ENCODE peak calls at places on chromosomes 16 and 17, in seven cellular contexts. G, W, L, F, Z, D and U are unnamed samples.

GRCh38 chr17:19977360-19978205 is at the start of gene AKAP10:
- DNase-seq in G (peak), D (peak), L (peak), F (peak), W (peak), Z (peak), U (peak)

GRCh38 chr16:55478827-55479559 is at the start of gene MMP2:
- DNase-seq in Z (no peak), W (no peak), F (peak), D (no peak), L (no peak), G (peak), U (no peak)

GRCh38 chr17:78356163-78356713 is 3.6 kb downstream of the SOCS3 start:
- DNase-seq in G (no peak), F (peak), D (no peak), W (peak), Z (no peak), L (peak), U (peak)

GRCh38 chr16:11635127-11635652 is 33.1 kb upstream of the SNN start:
- DNase-seq in G (no peak), D (no peak), F (no peak), W (no peak), L (no peak), Z (no peak), U (no peak)

GRCh38 chr17:16910341-16910740 is 61.6 kb downstream of the TNFRSF13B start:
- DNase-seq in G (no peak), L (no peak), F (peak), D (no peak), Z (no peak), W (no peak), U (no peak)

GRCh38 chr17:1905190-1905919 is 75.5 kb downstream of the RPA1 start:
- DNase-seq in Z (peak), D (no peak), L (no peak), W (no peak), F (no peak), G (peak), U (no peak)

GRCh38 chr16:23408242-23409201 is 44.5 kb downstream of the COG7 start:
- DNase-seq in Z (no peak), F (no peak), G (peak), D (no peak), L (no peak), W (no peak), U (no peak)

GRCh38 chr16:1915732-1916653 is 2.2 kb downstream of the HS3ST6 start:
- DNase-seq in F (no peak), L (no peak), W (no peak), G (no peak), Z (no peak), D (no peak), U (no peak)

GRCh38 chr17:78667741-78668640 is 90.8 kb upstream of the DNAH17 start:
- DNase-seq in W (no peak), Z (no peak), D (no peak), F (no peak), G (no peak), L (no peak), U (no peak)

GRCh38 chr16:73053379-73054130 is 5.6 kb upstream of the ZFHX3 start:
- DNase-seq in G (peak), W (no peak), D (no peak), F (no peak), L (no peak), Z (peak), U (no peak)

GRCh38 chr17:38443356-38444026 is 15.2 kb downstream of the ARHGAP23 start:
- DNase-seq in W (no peak), L (peak), G (no peak), Z (no peak), F (no peak), D (no peak), U (no peak)

GRCh38 chr16:70476272-70477020 is 22.1 kb downstream of the FCSK start:
- DNase-seq in Z (no peak), L (peak), G (peak), W (peak), D (no peak), F (no peak), U (peak)

GRCh38 chr17:78159575-78160158 is 8.7 kb upstream of the SYNGR2 start:
- DNase-seq in F (no peak), W (no peak), L (peak), Z (peak), D (no peak), G (no peak), U (no peak)

GRCh38 chr16:10906482-10906881 is 29.5 kb downstream of the CIITA start:
- DNase-seq in Z (no peak), W (no peak), L (no peak), F (no peak), D (no peak), G (no peak), U (no peak)

GRCh38 chr16:50933257-50933656 is 191.4 kb downstream of the CYLD start:
- DNase-seq in W (no peak), F (no peak), G (no peak), L (no peak), D (no peak), Z (no peak), U (no peak)

GRCh38 chr16:1082266-1082951 is 9.9 kb downstream of the SSTR5 start:
- DNase-seq in Z (peak), D (peak), L (no peak), W (no peak), F (no peak), G (no peak), U (no peak)

GRCh38 chr17:44636562-44636961 is 19.7 kb upstream of the MEIOC start:
- DNase-seq in L (no peak), D (no peak), F (no peak), G (peak), Z (peak), W (no peak), U (no peak)

GRCh38 chr16:58862334-58863024 is 128.4 kb upstream of the GOT2 start:
- DNase-seq in Z (no peak), W (no peak), G (no peak), F (no peak), L (no peak), D (no peak), U (no peak)

GRCh38 chr17:67531291-67531690 is 154.2 kb downstream of the PITPNC1 start:
- DNase-seq in G (peak), L (no peak), F (peak), W (peak), Z (no peak), D (no peak), U (no peak)

GRCh38 chr16:89117975-89118289 is 24.3 kb downstream of the ACSF3 start:
- DNase-seq in Z (no peak), L (no peak), G (no peak), F (no peak), W (no peak), D (no peak), U (no peak)

GRCh38 chr16:52953215-52953614 is 99.5 kb downstream of the CHD9NB start:
- DNase-seq in G (no peak), W (no peak), D (no peak), F (no peak), L (no peak), Z (no peak), U (no peak)

GRCh38 chr16:83928341-83929055 is 24.5 kb upstream of the OSGIN1 start:
- DNase-seq in G (no peak), Z (peak), D (no peak), W (no peak), L (no peak), F (no peak), U (no peak)

GRCh38 chr17:20008242-20009051 is 712 bp upstream of the SPECC1 start:
- DNase-seq in D (peak), L (no peak), G (peak), F (no peak), Z (no peak), W (peak), U (peak)

GRCh38 chr16:31382485-31383161 is 10.5 kb upstream of the ITGAD start:
- DNase-seq in G (peak), D (peak), Z (peak), F (peak), W (peak), L (no peak), U (peak)

GRCh38 chr17:10798332-10798749 is 5.6 kb downstream of the TMEM238L start:
- DNase-seq in Z (no peak), D (no peak), G (no peak), L (no peak), W (no peak), F (no peak), U (no peak)

GRCh38 chr17:50593321-50593720 is 32.8 kb downstream of the CACNA1G start:
- DNase-seq in Z (peak), D (no peak), G (peak), W (no peak), F (peak), L (no peak), U (no peak)

GRCh38 chr17:15965510-15965909 is 20.6 kb downstream of the ADORA2B start:
- DNase-seq in Z (no peak), D (no peak), W (no peak), F (no peak), G (no peak), L (no peak), U (no peak)

GRCh38 chr16:85491798-85492616 is 121.1 kb upstream of the GSE1 start:
- DNase-seq in L (no peak), G (no peak), Z (peak), F (no peak), W (no peak), D (no peak), U (no peak)

GRCh38 chr17:64282753-64283080 is 19.7 kb upstream of the TEX2 start:
- DNase-seq in D (no peak), G (no peak), L (no peak), F (no peak), W (no peak), Z (no peak), U (no peak)

GRCh38 chr17:79980246-79981043 is 55.2 kb downstream of the TBC1D16 start:
- DNase-seq in G (peak), F (no peak), D (no peak), L (no peak), Z (no peak), W (no peak), U (no peak)

GRCh38 chr16:28093383-28093725 is 29.8 kb upstream of the GSG1L start:
- DNase-seq in G (no peak), F (no peak), W (no peak), L (no peak), D (no peak), Z (no peak), U (no peak)

GRCh38 chr17:58339775-58340622 is 11.4 kb upstream of the TSPOAP1 start:
- DNase-seq in D (no peak), W (peak), G (peak), F (no peak), Z (no peak), L (no peak), U (no peak)

GRCh38 chr17:63946440-63947363 is 14.6 kb upstream of the CD79B start:
- DNase-seq in Z (peak), F (peak), W (peak), D (peak), G (peak), L (no peak), U (peak)

DNA sequence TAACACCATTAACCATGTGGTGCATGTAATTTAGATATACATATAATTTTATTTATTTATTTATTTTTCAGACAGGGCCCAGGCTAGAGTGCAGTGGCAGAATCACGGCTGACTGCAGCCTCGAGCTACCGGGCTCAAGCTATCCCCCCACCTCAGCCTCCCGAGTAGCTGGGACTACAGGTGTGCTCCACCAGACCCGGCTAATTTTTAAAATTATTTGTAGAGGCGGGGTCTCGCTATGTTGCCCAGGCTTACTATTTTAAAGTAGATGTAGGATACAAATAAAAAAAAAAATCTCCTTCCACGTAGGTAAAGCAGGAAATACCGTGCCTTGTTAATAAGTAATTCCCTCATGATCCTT is 446 bp upstream of the COQ7 start:
- DNase-seq in Z (no peak), W (no peak), F (no peak), G (no peak), D (no peak), L (no peak), U (no peak)
- TF ChIP-seq POLR2AphosphoS5 in Z (no peak), W (no peak), F (no peak), G (no peak), D (no peak), L (no peak), U (no peak)

DNA sequence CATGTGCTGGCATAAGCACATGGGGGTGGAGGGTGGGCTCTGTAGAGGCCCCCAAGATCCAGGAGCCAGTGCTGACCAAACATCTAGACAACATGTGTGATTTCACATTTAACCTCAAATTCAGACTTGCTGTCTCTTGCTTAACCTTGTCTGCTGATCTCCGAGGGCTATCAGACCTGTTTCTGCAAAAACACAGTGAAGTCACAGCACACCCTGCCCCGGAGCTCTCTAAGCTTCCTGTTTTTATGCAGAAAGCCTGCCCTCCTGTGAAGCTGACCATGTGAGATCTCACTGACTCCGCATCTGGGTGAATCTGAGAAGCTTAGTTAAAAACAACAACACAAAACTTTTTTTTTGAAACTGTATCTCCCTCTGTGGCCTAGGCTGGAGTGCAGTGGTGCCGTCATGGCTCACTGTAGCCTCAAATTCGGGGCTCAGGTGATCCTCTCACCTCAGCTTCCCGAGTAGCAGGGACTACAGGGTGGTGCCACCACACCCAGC is 6.6 kb upstream of the DPEP2 start:
- DNase-seq in Z (no peak), F (no peak), W (no peak), L (no peak), G (no peak), D (no peak), U (no peak)
- TF ChIP-seq TAF1 in Z (no peak), F (no peak), W (no peak), L (no peak), G (no peak), D (no peak), U (no peak)

GRCh38 chr16:79593074-79593531 is 7.4 kb downstream of the MAF start:
- DNase-seq in L (no peak), D (no peak), Z (no peak), W (no peak), F (no peak), G (no peak), U (no peak)
- TF ChIP-seq POLR2AphosphoS5 in L (no peak), D (no peak), Z (no peak), W (no peak), F (no peak), G (no peak), U (no peak)

GRCh38 chr16:13036600-13036999 is 135.2 kb downstream of the SHISA9 start:
- DNase-seq in L (no peak), Z (peak), W (no peak), G (no peak), D (peak), F (peak), U (no peak)
- TF ChIP-seq TAF1 in L (no peak), Z (no peak), W (no peak), G (no peak), D (no peak), F (no peak), U (no peak)

DNA sequence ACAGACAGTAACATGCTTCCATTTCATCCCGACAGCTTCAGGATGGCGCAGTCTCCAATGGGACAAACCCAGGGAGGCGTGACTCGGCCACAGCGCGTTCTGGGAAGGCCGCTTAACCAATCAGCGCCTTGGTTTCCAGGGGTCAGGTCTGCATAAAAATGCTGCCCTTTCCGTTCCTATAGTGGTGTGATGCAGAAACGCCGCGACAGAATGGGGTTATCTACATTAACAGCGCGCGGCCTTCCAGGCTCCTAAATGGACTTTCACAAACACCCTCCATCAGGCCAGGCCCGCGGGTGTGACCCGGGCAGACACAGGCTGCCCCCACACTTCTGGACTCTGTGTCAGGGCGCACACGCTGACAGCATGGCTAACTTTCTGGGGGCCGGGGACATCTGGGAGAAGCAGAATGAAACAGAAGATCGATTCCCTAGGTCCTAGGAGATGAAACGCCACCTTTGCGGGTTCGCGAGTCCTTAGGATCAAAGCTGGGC is 792 bp downstream of the TMEM231 start:
- DNase-seq in L (no peak), W (no peak), Z (peak), G (peak), D (peak), F (peak), U (no peak)
- TF ChIP-seq POLR2AphosphoS5 in L (no peak), W (no peak), Z (peak), G (peak), D (peak), F (peak), U (no peak)

GRCh38 chr17:39634384-39634871 is 2.5 kb upstream of the STARD3 start:
- DNase-seq in Z (no peak), D (peak), W (no peak), F (no peak), L (no peak), G (peak), U (no peak)
- TF ChIP-seq TAF1 in Z (no peak), D (no peak), W (no peak), F (no peak), L (no peak), G (no peak), U (no peak)

DNA sequence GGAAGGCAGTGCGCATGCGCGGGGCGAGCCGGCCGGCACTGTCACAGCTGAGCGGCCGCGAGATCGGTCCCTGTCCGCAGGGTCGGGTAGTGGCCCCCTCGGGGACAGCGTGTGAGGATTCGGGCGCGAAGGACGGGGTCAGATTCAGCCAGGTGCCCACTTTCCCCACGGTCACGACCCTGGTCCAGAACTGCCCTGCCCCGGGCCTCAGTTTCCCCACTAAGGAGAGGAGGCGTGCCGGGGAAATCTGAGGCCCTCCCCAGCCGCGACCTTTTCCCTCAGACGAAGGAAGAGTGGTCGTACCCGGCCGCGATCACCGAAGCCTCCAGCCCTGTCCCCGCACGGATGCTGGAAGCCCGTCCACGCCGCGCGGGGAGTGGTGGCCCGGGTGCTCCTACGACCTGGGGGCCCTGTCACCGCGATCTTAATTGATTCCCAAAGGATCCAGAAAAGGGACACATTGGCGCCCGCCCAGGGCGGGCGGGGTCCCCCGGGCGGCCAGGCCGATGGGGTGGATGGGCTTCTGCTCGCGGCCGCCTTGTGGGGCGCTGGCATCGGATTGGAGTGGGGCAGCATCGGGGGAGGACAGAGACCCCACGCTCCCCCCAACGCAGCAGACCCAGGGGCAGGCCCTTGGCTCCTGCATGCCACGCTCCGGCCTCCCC is 57.7 kb downstream of the SRL start:
- DNase-seq in F (peak), D (no peak), Z (no peak), G (peak), W (no peak), L (no peak), U (no peak)
- TF ChIP-seq POLR2AphosphoS5 in F (no peak), D (no peak), Z (no peak), G (peak), W (no peak), L (no peak), U (no peak)

DNA sequence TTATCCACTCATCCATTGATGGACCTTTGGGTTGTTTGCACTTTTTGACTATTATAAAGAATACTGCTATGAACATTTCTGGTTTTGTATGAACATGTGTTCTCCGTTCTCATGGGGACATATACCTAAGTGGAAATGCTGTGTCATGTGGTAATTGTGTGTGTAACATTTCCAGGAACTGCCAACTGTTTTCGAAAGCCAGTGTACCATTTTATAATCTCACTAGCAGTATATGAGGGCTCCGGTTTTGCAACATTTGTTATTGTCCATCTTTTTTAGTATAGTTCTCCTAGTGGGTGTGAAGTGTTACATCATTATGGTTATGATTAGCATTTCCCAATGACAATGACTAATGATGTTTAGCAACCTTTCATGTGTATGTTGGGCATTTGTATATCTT is 5.1 kb upstream of the TRIM25 start:
- DNase-seq in W (no peak), F (no peak), Z (no peak), G (no peak), D (no peak), L (no peak), U (no peak)
- TF ChIP-seq TAF1 in W (no peak), F (no peak), Z (no peak), G (no peak), D (no peak), L (no peak), U (no peak)